ENCODE peak calls at places on chromosomes 1 and 21, in seven cellular contexts. S is fibroblast of the aortic adventitia; F is adrenal gland; C is neural progenitor cell; V is brain microvascular endothelial cell; T is CD8-positive, alpha-beta T cell; G is A549. J is an unnamed sample.

GRCh38 chr1:14517813-14518180 is 80.7 kb upstream of the KAZN start:
- DNase-seq in S (no peak), F (no peak), C (no peak), V (no peak), T (no peak), G (no peak), J (no peak)

GRCh38 chr1:17008208-17008855 is 3.4 kb downstream of the ATP13A2 start:
- DNase-seq in S (no peak), F (no peak), C (no peak), V (no peak), T (no peak), G (no peak), J (no peak)

GRCh38 chr21:43703068-43703880 is 15.7 kb upstream of the PDXK start:
- DNase-seq in S (peak; percentile 84), F (peak; percentile 57), C (peak; percentile 59), V (peak; percentile 69), T (peak; percentile 49), G (no peak), J (peak; percentile 71)

GRCh38 chr21:15443740-15444117 is 286.1 kb upstream of the USP25 start:
- DNase-seq in S (no peak), F (no peak), C (no peak), V (no peak), T (no peak), G (peak; percentile 13), J (no peak)

GRCh38 chr1:94228640-94229375 is 8.6 kb downstream of the ARHGAP29 start:
- DNase-seq in S (peak; percentile 63), F (no peak), C (no peak), V (no peak), T (no peak), G (no peak), J (no peak)

GRCh38 chr1:26336477-26337205 is 17.3 kb downstream of the CRYBG2 start:
- DNase-seq in S (no peak), F (peak; percentile 53), C (peak; percentile 91), V (no peak), T (peak; percentile 86), G (peak; percentile 69), J (peak; percentile 59)

GRCh38 chr1:222047370-222047769 is 305.5 kb upstream of the DUSP10 start:
- DNase-seq in S (no peak), F (no peak), C (no peak), V (no peak), T (no peak), G (no peak), J (peak; percentile 54)

GRCh38 chr1:214332950-214333798 is 52.2 kb downstream of the SMYD2 start:
- DNase-seq in S (peak; percentile 72), F (peak; percentile 64), C (peak; percentile 56), V (peak; percentile 49), T (peak; percentile 43), G (peak; percentile 62), J (peak; percentile 47)

GRCh38 chr21:21997390-21998333 is 999.5 kb downstream of the NCAM2 start:
- DNase-seq in S (no peak), F (no peak), C (no peak), V (no peak), T (no peak), G (no peak), J (no peak)

GRCh38 chr21:27622636-27623035 is 655.7 kb upstream of the ADAMTS5 start:
- DNase-seq in S (peak; percentile 20), F (no peak), C (no peak), V (no peak), T (no peak), G (no peak), J (no peak)

GRCh38 chr1:94090761-94091160 is 30.2 kb downstream of the ABCA4 start:
- DNase-seq in S (no peak), F (no peak), C (no peak), V (no peak), T (no peak), G (no peak), J (no peak)

GRCh38 chr1:108609483-108610066 is 49.7 kb downstream of the EEIG2 start:
- DNase-seq in S (peak; percentile 16), F (no peak), C (peak; percentile 5), V (no peak), T (no peak), G (no peak), J (no peak)

GRCh38 chr1:6059866-6060265 is 14.2 kb downstream of the KCNAB2 start:
- DNase-seq in S (no peak), F (peak; percentile 44), C (no peak), V (no peak), T (no peak), G (no peak), J (no peak)

GRCh38 chr21:16695074-16695473 is 817.8 kb upstream of the CXADR start:
- DNase-seq in S (no peak), F (no peak), C (no peak), V (no peak), T (no peak), G (no peak), J (no peak)

GRCh38 chr1:185559684-185560310 is 174.4 kb upstream of the HMCN1 start:
- DNase-seq in S (peak; percentile 44), F (peak; percentile 43), C (peak; percentile 60), V (peak; percentile 63), T (peak; percentile 51), G (peak; percentile 27), J (peak; percentile 69)

GRCh38 chr1:92961131-92961895 is at the start of gene DIPK1A:
- DNase-seq in S (peak; percentile 63), F (peak; percentile 75), C (peak; percentile 96), V (peak; percentile 30), T (peak; percentile 77), G (peak; percentile 51), J (peak; percentile 84)

GRCh38 chr1:112264553-112264952 is 131.5 kb upstream of the CTTNBP2NL start:
- DNase-seq in S (peak; percentile 31), F (no peak), C (no peak), V (no peak), T (no peak), G (no peak), J (no peak)
- H3K4me3 ChIP-seq in S (no peak overlapping the region), F (no peak overlapping the region), C (no peak overlapping the region), V (no peak overlapping the region), T (no peak overlapping the region), G (no peak overlapping the region), J (no peak overlapping the region)

DNA sequence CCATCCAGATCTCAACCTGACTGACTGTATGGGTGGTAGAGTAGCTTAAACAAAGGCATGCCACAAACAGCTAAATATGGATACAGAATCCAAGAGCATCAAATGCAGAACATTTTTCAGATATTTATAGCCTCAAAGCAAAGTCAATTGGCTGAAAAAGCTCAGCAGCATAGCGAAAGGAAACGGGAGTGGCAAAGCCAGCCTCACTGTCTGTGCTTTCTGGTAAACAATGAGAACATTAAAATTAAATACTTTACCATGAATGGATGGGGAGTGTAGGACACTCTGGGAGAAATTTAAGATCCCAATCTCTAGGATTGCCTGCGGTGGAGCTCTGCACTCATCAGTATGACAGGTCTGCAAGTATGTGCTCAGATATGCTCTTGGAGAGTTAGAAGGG is 4.4 kb downstream of the RASAL2 start:
- DNase-seq in S (peak; percentile 33), F (no peak), C (no peak), V (peak; percentile 21), T (no peak), G (no peak), J (no peak)
- H3K4me3 ChIP-seq in S (no peak overlapping the region), F (no peak overlapping the region), C (no peak overlapping the region), V (no peak overlapping the region), T (no peak overlapping the region), G (no peak overlapping the region), J (no peak overlapping the region)

DNA sequence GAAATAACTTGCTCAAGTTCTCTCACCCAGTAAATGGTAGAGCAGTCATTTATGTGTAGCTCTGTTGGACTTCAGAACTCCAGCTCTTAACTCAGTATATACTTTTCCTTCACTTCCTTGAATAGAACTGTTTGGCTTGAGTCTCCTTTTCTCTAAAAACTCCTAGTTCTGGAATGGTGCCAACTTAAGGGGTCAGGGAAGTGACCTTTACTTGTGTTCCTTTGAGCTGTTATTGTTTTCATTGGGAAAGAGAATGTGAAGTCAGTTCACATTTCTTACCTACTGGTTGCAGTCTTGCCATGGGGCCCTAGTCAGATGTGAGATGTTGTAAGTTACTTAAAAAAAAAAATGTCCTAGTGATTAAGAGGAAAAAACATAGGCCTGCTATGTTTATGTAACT is 77.0 kb upstream of the MACF1 start:
- DNase-seq in S (peak; percentile 85), F (peak; percentile 42), C (peak; percentile 49), V (peak; percentile 59), T (no peak), G (no peak), J (peak; percentile 88)
- H3K4me3 ChIP-seq in S (no peak overlapping the region), F (no peak overlapping the region), C (no peak overlapping the region), V (no peak overlapping the region), T (no peak overlapping the region), G (no peak overlapping the region), J (no peak overlapping the region)

DNA sequence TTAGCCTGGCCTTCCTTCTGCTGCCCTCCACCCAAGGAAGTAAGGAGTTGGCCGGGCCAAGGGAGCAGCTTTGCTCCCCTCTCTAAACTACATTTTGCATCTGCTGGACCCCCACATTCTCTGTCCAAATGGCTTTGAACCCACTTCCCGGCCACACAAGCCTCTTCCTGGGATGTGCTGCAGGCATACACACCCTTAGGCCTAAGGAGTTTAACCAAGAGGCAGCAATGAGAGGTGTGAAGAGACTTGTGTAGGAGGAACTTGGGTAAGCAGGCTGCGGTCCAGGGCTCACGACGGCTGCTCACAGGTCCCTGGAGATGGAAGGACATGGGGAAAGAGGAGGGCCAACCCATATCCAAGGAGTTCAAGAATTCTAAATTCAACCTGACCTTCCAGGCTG is 196.7 kb upstream of the SGIP1 start:
- DNase-seq in S (no peak), F (no peak), C (no peak), V (no peak), T (no peak), G (no peak), J (no peak)
- H3K4me3 ChIP-seq in S (no peak overlapping the region), F (no peak overlapping the region), C (no peak overlapping the region), V (no peak overlapping the region), T (peak overlapping the region; percentile 73), G (no peak overlapping the region), J (no peak overlapping the region)

J was measured in foreskin fibroblast.